ENCODE peak calls at places on chromosome 9, in four cellular contexts. M is ovary, I is H1, B is stomach. G is an unnamed sample. For H3K36me3, the result is how much of the 10 kb centered on the place peaks cover.

GRCh38 chr9:37905776-37906175 is 1.8 kb upstream of the SLC25A51 start:
- DNase-seq in M (no peak), I (no peak), B (no peak), G (no peak)

GRCh38 chr9:38357350-38358114 is 35.0 kb upstream of the ALDH1B1 start:
- DNase-seq in M (no peak), I (no peak), B (no peak), G (peak)

GRCh38 chr9:127971357-127972315 is 9.2 kb downstream of the EEIG1 start:
- DNase-seq in M (peak), I (no peak), B (no peak), G (no peak)

GRCh38 chr9:123544007-123544827 is 188.2 kb downstream of the CRB2 start:
- DNase-seq in M (no peak), I (no peak), B (no peak), G (no peak)

GRCh38 chr9:109974143-109974917 is 194.3 kb downstream of the PALM2AKAP2 start:
- DNase-seq in M (no peak), I (no peak), B (peak), G (no peak)

GRCh38 chr9:13139641-13140171 is 139.8 kb downstream of the MPDZ start:
- DNase-seq in M (no peak), I (no peak), B (no peak), G (no peak)

GRCh38 chr9:76166436-76166959 is 227.7 kb downstream of the RFK start:
- DNase-seq in M (no peak), I (no peak), B (no peak), G (no peak)

GRCh38 chr9:87280421-87280820 is 217.2 kb upstream of the DAPK1 start:
- DNase-seq in M (no peak), I (no peak), B (no peak), G (no peak)

GRCh38 chr9:132631280-132631679 is 38.5 kb downstream of the DDX31 start:
- DNase-seq in M (no peak), I (no peak), B (no peak), G (no peak)

GRCh38 chr9:2732492-2732891 is 15.2 kb downstream of the KCNV2 start:
- DNase-seq in M (no peak), I (no peak), B (no peak), G (no peak)

GRCh38 chr9:5922192-5922591 is 31.5 kb downstream of the MLANA start:
- DNase-seq in M (no peak), I (no peak), B (no peak), G (no peak)
- H3K36me3 ChIP-seq in M (under half), I (under half), B (half or more), G (under half)

DNA sequence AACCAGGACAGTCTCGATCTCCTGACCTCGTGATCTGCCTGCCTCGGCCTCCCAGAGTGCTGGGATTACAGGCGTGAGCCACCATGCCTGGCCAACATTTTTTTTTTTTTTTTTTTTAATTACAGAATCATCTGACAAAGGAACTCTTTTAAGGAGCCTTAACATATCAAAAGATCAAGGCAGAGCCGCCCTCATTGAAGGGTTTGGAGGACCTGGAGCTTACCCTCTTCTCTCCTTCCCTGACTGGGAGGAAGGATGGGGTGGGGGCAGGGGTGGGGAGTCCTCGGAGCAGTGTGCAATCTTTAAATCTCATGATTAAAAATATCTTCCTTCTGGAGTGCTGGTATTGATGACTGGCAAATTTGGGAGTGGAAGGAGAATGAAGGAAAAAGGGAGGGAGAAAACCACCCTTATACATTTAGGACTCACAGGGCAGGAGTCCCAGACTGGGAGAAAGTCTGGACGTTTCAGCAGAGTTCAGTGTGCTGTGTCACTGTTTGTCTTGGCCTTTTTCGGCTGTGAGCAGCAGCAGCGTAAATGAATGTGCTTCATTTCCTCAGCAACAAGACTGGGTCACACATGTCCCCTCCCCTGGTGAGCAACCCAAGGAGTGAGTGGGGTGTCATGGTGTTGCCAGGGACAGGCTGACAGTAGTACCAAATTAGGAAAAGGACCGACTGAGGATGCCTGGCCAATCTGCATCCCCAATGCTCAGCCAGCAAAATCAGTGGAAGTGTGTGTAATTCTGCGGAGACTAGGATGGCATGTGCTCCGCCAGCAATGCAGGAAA is 115.3 kb upstream of the BNC2 start:
- DNase-seq in M (no peak), I (no peak), B (no peak), G (no peak)
- TF ChIP-seq EP300 in M (no peak), I (no peak), B (no peak), G (peak)

GRCh38 chr9:35103660-35104191 is 795 bp upstream of the STOML2 start:
- DNase-seq in M (no peak), I (no peak), B (no peak), G (no peak)
- H3K4me3 ChIP-seq in M (no peak), I (peak), B (peak), G (peak)

DNA sequence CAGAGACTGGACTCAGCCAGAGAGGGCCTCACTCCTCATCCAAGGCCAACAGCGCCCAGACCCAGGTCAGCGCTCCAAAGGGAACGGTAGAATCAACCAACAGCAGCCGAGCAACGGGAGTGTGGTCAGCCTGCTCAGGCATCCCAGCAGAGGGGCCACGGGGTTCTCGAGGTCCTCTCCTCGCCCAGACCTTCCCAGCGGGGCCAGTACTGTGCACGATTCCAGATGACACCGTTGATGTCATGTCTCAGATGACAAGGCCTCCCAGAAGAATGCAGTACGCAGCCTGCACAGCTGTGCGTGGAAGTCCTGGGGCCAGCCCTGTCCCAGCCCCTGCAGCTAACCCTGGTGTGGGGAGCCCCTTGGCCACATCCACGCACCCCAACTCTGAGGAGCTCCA is 141.0 kb upstream of the PPP1R26 start:
- DNase-seq in M (no peak), I (no peak), B (peak), G (peak)
- H3K36me3 ChIP-seq in M (under half), I (under half), B (under half), G (under half)

GRCh38 chr9:111895996-111896941 is at the start of gene UGCG:
- DNase-seq in M (peak), I (peak), B (peak), G (peak)
- TF ChIP-seq EP300 in M (no peak), I (no peak), B (no peak), G (no peak)

GRCh38 chr9:4070266-4070665 is 229.6 kb downstream of the GLIS3 start:
- DNase-seq in M (no peak), I (no peak), B (no peak), G (no peak)

GRCh38 chr9:4068449-4068848 is 231.4 kb downstream of the GLIS3 start:
- DNase-seq in M (no peak), I (no peak), B (no peak), G (no peak)

GRCh38 chr9:4068914-4069313 is 231.0 kb downstream of the GLIS3 start:
- DNase-seq in M (no peak), I (no peak), B (no peak), G (no peak)

GRCh38 chr9:4066682-4067081 is 233.2 kb downstream of the GLIS3 start:
- DNase-seq in M (no peak), I (no peak), B (no peak), G (no peak)

DNA sequence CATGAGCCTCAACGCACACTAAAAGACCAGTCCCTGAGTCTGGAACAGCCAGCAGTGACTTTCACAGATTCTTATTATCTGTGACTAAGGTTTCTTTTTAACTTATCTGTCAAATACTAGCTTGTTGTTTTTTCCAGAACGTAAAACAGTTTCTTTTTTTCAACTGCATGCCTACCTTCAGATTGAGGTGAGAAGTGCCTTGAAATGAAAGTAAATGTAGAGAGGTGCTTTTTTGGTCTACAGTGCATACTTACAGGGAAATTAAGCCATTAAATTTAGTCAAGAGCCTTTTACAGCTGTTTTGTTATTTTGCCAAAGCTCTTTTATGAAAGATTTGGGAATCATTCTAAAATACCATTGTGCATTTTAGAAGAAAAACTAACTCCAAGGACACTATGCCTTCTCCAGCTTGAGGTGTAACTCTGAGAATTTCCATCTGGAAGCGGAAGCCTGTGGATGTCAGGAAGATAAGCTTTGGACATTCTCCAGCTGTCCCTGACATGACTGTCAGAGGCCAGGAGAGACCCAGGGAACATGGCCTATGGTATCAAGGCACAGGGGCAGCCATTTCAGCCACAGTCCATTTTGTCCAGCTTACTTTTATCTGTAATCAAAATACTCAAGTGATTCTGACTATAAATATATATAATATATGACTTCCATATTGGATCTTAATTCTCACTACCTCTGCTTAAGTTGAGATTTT is 230.3 kb downstream of the GLIS3 start:
- DNase-seq in M (no peak), I (no peak), B (no peak), G (no peak)
- H3K4me3 ChIP-seq in M (no peak), I (no peak), B (no peak), G (no peak)

G was measured in suprapubic skin.